ENCODE peak calls at places on chromosomes 1 and 21, in six cellular contexts. A is pancreas, G is endodermal cell, I is H1, H is thyroid gland, D is transverse colon. S is an unnamed sample. For H3K9me3 and H3K36me3, the result is how much of the 10 kb centered on the place peaks cover.

GRCh38 chr21:18350216-18350615 is 53.4 kb downstream of the TMPRSS15 start:
- DNase-seq in A (no peak), G (no peak), I (no peak), H (no peak), D (no peak), S (no peak)

GRCh38 chr1:32878183-32878582 is 7.5 kb upstream of the FNDC5 start:
- DNase-seq in A (no peak), G (no peak), I (no peak), H (no peak), D (no peak), S (no peak)

GRCh38 chr1:231970684-231971083 is 344.1 kb downstream of the DISC1 start:
- DNase-seq in A (no peak), G (no peak), I (no peak), H (no peak), D (no peak), S (no peak)

GRCh38 chr21:38956791-38957571 is 151.3 kb downstream of the ETS2 start:
- DNase-seq in A (no peak), G (no peak), I (no peak), H (no peak), D (peak), S (no peak)

GRCh38 chr1:97943354-97943753 is 22.5 kb upstream of the DPYD start:
- DNase-seq in A (no peak), G (no peak), I (no peak), H (no peak), D (no peak), S (peak)

GRCh38 chr1:2499986-2500596 is 24.0 kb downstream of the PLCH2 start:
- DNase-seq in A (no peak), G (no peak), I (no peak), H (no peak), D (no peak), S (no peak)

GRCh38 chr1:26976621-26977510 is 16.6 kb upstream of the KDF1 start:
- DNase-seq in A (no peak), G (no peak), I (no peak), H (no peak), D (no peak), S (no peak)

GRCh38 chr1:214494706-214495105 is 56.7 kb downstream of the PTPN14 start:
- DNase-seq in A (no peak), G (no peak), I (no peak), H (no peak), D (no peak), S (no peak)

GRCh38 chr1:77686784-77687518 is 4.5 kb upstream of the ZZZ3 start:
- DNase-seq in A (no peak), G (peak), I (no peak), H (no peak), D (no peak), S (no peak)

GRCh38 chr1:25924454-25924853 is 18.2 kb upstream of the STMN1 start:
- DNase-seq in A (no peak), G (no peak), I (no peak), H (no peak), D (no peak), S (no peak)

GRCh38 chr1:209815931-209816338 is 10.0 kb upstream of the IRF6 start:
- DNase-seq in A (no peak), G (no peak), I (no peak), H (no peak), D (no peak), S (no peak)

GRCh38 chr1:159804924-159805323 is 2.8 kb downstream of the FCRL6 start:
- DNase-seq in A (no peak), G (no peak), I (no peak), H (no peak), D (no peak), S (no peak)

GRCh38 chr1:230537456-230537855 is 104.8 kb upstream of the COG2 start:
- DNase-seq in A (no peak), G (peak), I (peak), H (no peak), D (no peak), S (no peak)

GRCh38 chr1:32775640-32776337 is 41.4 kb downstream of the YARS1 start:
- DNase-seq in A (no peak), G (no peak), I (no peak), H (no peak), D (no peak), S (no peak)

GRCh38 chr1:36408479-36408878 is 10.8 kb upstream of the LSM10 start:
- DNase-seq in A (no peak), G (no peak), I (no peak), H (no peak), D (no peak), S (peak)

GRCh38 chr1:201730611-201731010 is 98.3 kb upstream of the IPO9 start:
- DNase-seq in A (no peak), G (no peak), I (no peak), H (no peak), D (no peak), S (no peak)

GRCh38 chr1:21673277-21673780 is 4.2 kb upstream of the RAP1GAP start:
- DNase-seq in A (peak), G (no peak), I (no peak), H (peak), D (peak), S (peak)

GRCh38 chr1:190754769-190755168 is 277.1 kb upstream of the BRINP3 start:
- DNase-seq in A (no peak), G (no peak), I (no peak), H (no peak), D (no peak), S (peak)

GRCh38 chr1:160204526-160205241 is 500 bp upstream of the PEA15 start:
- DNase-seq in A (no peak), G (no peak), I (no peak), H (no peak), D (peak), S (peak)

GRCh38 chr1:44390277-44390676 is 14.8 kb upstream of the RNF220 start:
- DNase-seq in A (no peak), G (no peak), I (no peak), H (no peak), D (no peak), S (peak)

GRCh38 chr1:8667869-8668595 is 149.4 kb downstream of the RERE start:
- DNase-seq in A (no peak), G (no peak), I (no peak), H (peak), D (peak), S (no peak)

GRCh38 chr1:115121793-115122192 is 32.5 kb upstream of the TSPAN2 start:
- DNase-seq in A (no peak), G (no peak), I (no peak), H (no peak), D (no peak), S (no peak)
- H3K9me3 ChIP-seq in A (under half), G (under half), I (under half), H (under half), D (under half), S (under half)

GRCh38 chr1:145955436-145955835 is 2.4 kb downstream of the LIX1L start:
- DNase-seq in A (no peak), G (no peak), I (no peak), H (no peak), D (no peak), S (peak)
- H3K4me3 ChIP-seq in A (no peak), G (peak), I (no peak), H (no peak), D (no peak), S (peak)

GRCh38 chr1:211356723-211357418 is 30.2 kb downstream of the TRAF5 start:
- DNase-seq in A (no peak), G (no peak), I (no peak), H (no peak), D (no peak), S (peak)
- H3K36me3 ChIP-seq in A (under half), G (half or more), I (under half), H (under half), D (under half), S (under half)

GRCh38 chr21:46088189-46088588 is 9.7 kb upstream of the COL6A2 start:
- DNase-seq in A (no peak), G (no peak), I (no peak), H (no peak), D (no peak), S (no peak)
- H3K9me3 ChIP-seq in A (under half), G (under half), I (under half), H (under half), D (under half), S (under half)

GRCh38 chr1:152110860-152111514 is 4.3 kb downstream of the TCHH start:
- DNase-seq in A (no peak), G (peak), I (no peak), H (no peak), D (no peak), S (peak)

GRCh38 chr1:152112101-152112884 is 3.0 kb downstream of the TCHH start:
- DNase-seq in A (no peak), G (peak), I (no peak), H (no peak), D (no peak), S (peak)

GRCh38 chr1:152111515-152111968 is 3.7 kb downstream of the TCHH start:
- DNase-seq in A (no peak), G (peak), I (no peak), H (no peak), D (no peak), S (peak)

GRCh38 chr1:152115344-152115743 is at the start of gene TCHH:
- DNase-seq in A (no peak), G (no peak), I (no peak), H (no peak), D (no peak), S (no peak)

GRCh38 chr1:152112885-152113432 is 2.3 kb downstream of the TCHH start:
- DNase-seq in A (no peak), G (no peak), I (no peak), H (no peak), D (no peak), S (no peak)
- H3K4me3 ChIP-seq in A (no peak), G (no peak), I (no peak), H (no peak), D (no peak), S (peak)

GRCh38 chr1:150154143-150154542 is 4.4 kb downstream of the PLEKHO1 start:
- DNase-seq in A (no peak), G (no peak), I (no peak), H (no peak), D (no peak), S (no peak)

GRCh38 chr1:150152772-150153461 is 3.2 kb downstream of the PLEKHO1 start:
- DNase-seq in A (no peak), G (no peak), I (no peak), H (no peak), D (no peak), S (peak)

GRCh38 chr1:150151291-150152181 is 1.8 kb downstream of the PLEKHO1 start:
- DNase-seq in A (no peak), G (no peak), I (no peak), H (peak), D (peak), S (peak)

GRCh38 chr1:150150511-150151021 is 850 bp downstream of the PLEKHO1 start:
- DNase-seq in A (no peak), G (peak), I (no peak), H (peak), D (peak), S (peak)

DNA sequence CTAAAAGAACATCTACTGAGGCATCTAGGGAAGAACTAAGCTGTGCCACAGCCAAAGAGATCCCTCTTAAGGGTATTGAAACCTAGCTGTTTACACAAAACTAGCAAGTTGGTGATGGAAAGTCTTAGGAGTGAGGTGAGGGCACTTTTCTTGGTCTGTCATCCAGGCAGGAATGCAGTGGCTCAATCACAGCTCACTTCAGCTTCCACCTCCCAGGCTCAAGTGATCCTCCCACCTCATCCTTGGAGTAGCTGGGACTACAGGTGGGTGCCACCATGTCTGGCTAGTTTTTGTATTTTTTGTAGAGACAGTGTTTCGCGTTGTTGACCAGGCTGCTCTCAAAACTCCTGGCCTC is 2.4 kb downstream of the PLEKHO1 start:
- DNase-seq in A (no peak), G (no peak), I (no peak), H (peak), D (no peak), S (peak)
- H3K36me3 ChIP-seq in A (under half), G (under half), I (under half), H (under half), D (under half), S (under half)

GRCh38 chr1:152546704-152547103 is 19.9 kb downstream of the LCE3E start:
- DNase-seq in A (no peak), G (no peak), I (no peak), H (no peak), D (no peak), S (no peak)

GRCh38 chr1:152539901-152540300 is 25.6 kb downstream of the CRCT1 start:
- DNase-seq in A (no peak), G (no peak), I (no peak), H (no peak), D (no peak), S (no peak)

GRCh38 chr1:152543808-152544207 is 22.8 kb downstream of the LCE3E start:
- DNase-seq in A (no peak), G (peak), I (no peak), H (no peak), D (no peak), S (no peak)
- H3K9me3 ChIP-seq in A (under half), G (half or more), I (half or more), H (under half), D (under half), S (under half)

DNA sequence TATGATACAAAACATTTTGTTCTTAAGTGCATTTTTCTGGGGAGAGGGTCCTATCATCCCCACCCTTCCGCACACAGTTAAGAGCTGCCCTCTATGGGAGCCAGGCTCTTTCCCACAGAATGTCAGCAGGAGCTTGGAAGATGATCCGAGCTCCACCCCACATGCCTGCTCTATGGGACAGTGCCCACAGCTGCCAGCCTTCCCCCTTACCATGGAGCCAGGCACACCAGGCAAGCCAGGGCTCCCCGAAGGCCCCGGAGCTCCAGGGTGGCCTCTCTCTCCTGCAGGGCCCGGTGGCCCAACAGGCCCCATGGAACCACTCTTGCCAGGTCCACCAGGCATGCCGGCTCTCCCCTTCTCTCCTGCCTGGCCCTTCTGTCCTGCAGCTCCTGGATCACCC is 10.4 kb upstream of the PEF1 start:
- DNase-seq in A (no peak), G (no peak), I (no peak), H (no peak), D (no peak), S (no peak)
- H3K4me3 ChIP-seq in A (no peak), G (no peak), I (no peak), H (no peak), D (no peak), S (no peak)

GRCh38 chr1:226362346-226362745 is 45.5 kb downstream of the PARP1 start:
- DNase-seq in A (no peak), G (no peak), I (no peak), H (no peak), D (peak), S (no peak)

GRCh38 chr1:226365166-226365565 is 42.7 kb downstream of the PARP1 start:
- DNase-seq in A (no peak), G (no peak), I (no peak), H (no peak), D (no peak), S (no peak)

GRCh38 chr1:226365831-226366231 is 42.1 kb downstream of the PARP1 start:
- DNase-seq in A (no peak), G (no peak), I (no peak), H (peak), D (no peak), S (peak)

GRCh38 chr1:226362891-226363447 is 44.9 kb downstream of the PARP1 start:
- DNase-seq in A (no peak), G (no peak), I (no peak), H (no peak), D (no peak), S (no peak)

DNA sequence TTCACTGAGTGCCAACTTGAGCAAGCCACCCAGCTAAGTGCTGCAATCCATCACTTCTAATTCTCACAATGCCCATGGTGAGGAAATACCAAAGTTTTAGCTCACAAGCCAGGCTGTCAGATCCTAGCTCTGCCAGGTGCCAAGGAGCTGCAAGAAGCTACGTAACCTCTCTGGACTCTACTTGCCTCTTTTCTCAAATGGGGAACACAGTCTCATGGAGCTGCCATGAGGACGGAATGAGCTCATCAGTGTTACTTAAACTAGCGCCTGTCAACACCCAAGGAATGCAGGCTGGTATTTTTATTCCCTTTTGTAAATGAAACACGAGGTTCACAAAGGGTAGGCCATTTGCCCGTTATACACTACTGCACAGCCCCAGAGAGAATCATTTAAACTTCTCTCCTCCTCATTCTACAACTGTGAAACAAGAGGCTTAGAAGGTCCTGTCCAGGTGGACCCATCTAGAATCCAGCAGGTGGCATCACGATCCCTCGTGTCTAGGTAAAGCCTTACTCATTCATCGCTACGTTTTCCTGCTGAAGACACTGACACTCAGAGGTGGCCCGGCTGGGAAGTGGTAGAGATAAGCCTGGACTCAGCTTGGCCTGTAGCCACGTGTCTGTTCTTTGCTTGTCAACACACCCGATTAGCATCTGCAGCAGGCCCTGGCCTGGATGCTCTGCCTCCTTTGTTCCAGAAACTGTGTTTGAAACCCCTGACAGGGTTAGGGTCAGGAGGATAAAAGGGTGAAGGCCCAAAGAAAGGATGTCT is 43.6 kb downstream of the PARP1 start:
- DNase-seq in A (no peak), G (no peak), I (no peak), H (no peak), D (no peak), S (no peak)
- H3K36me3 ChIP-seq in A (half or more), G (half or more), I (half or more), H (half or more), D (under half), S (half or more)

GRCh38 chr1:16376971-16377370 is 9.9 kb downstream of the SZRD1 start:
- DNase-seq in A (no peak), G (no peak), I (no peak), H (no peak), D (no peak), S (no peak)
- H3K9me3 ChIP-seq in A (under half), G (under half), I (under half), H (under half), D (under half), S (under half)

S was measured in adipocyte.